ENCODE peak calls at places on chromosome 6, in four cellular contexts. One of them, this sample, is unnamed. For H3K36me3, the result is how much of the 10 kb centered on the place peaks cover.

GRCh38 chr6:167350731-167351655 is 26.1 kb downstream of the TTLL2 start:
- DNase-seq in endodermal cell: peak
- DNase-seq in ascending aorta: peak
- DNase-seq in psoas muscle: peak
- DNase-seq in this sample: peak

GRCh38 chr6:55918639-55919038 is 43.2 kb upstream of the BMP5 start:
- DNase-seq in endodermal cell: no peak
- DNase-seq in psoas muscle: no peak
- DNase-seq in ascending aorta: no peak
- DNase-seq in this sample: no peak

GRCh38 chr6:43302126-43302525 is 4.1 kb downstream of the SLC22A7 start:
- DNase-seq in psoas muscle: no peak
- DNase-seq in endodermal cell: no peak
- DNase-seq in ascending aorta: peak
- DNase-seq in this sample: no peak

GRCh38 chr6:13368716-13369115 is 40.4 kb upstream of the TBC1D7 start:
- DNase-seq in psoas muscle: no peak
- DNase-seq in ascending aorta: no peak
- DNase-seq in endodermal cell: no peak
- DNase-seq in this sample: no peak

GRCh38 chr6:5617179-5617578 is 355.9 kb downstream of the FARS2 start:
- DNase-seq in endodermal cell: no peak
- DNase-seq in ascending aorta: no peak
- DNase-seq in psoas muscle: no peak
- DNase-seq in this sample: no peak

GRCh38 chr6:150830409-150831165 is 34.9 kb upstream of the MTHFD1L start:
- DNase-seq in ascending aorta: no peak
- DNase-seq in psoas muscle: no peak
- DNase-seq in endodermal cell: no peak
- DNase-seq in this sample: no peak

GRCh38 chr6:17454316-17455005 is 61.1 kb downstream of the CAP2 start:
- DNase-seq in endodermal cell: no peak
- DNase-seq in ascending aorta: no peak
- DNase-seq in psoas muscle: no peak
- DNase-seq in this sample: no peak

GRCh38 chr6:4133941-4134838 is 1.2 kb downstream of the ECI2 start:
- DNase-seq in ascending aorta: no peak
- DNase-seq in endodermal cell: peak
- DNase-seq in psoas muscle: no peak
- DNase-seq in this sample: no peak

GRCh38 chr6:137013738-137014602 is 30.8 kb downstream of the IL20RA start:
- DNase-seq in psoas muscle: no peak
- DNase-seq in endodermal cell: no peak
- DNase-seq in ascending aorta: no peak
- DNase-seq in this sample: no peak

GRCh38 chr6:122631571-122632249 is 21.5 kb downstream of the PKIB start:
- DNase-seq in psoas muscle: no peak
- DNase-seq in ascending aorta: no peak
- DNase-seq in endodermal cell: no peak
- DNase-seq in this sample: no peak

GRCh38 chr6:760982-761955 is 68.3 kb upstream of the EXOC2 start:
- DNase-seq in ascending aorta: no peak
- DNase-seq in endodermal cell: no peak
- DNase-seq in psoas muscle: peak
- DNase-seq in this sample: no peak

GRCh38 chr6:115570326-115570725 is 490.4 kb downstream of the FRK start:
- DNase-seq in psoas muscle: no peak
- DNase-seq in ascending aorta: no peak
- DNase-seq in endodermal cell: no peak
- DNase-seq in this sample: no peak

GRCh38 chr6:147061152-147061551 is 143.1 kb upstream of the STXBP5 start:
- DNase-seq in endodermal cell: no peak
- DNase-seq in psoas muscle: no peak
- DNase-seq in ascending aorta: no peak
- DNase-seq in this sample: no peak

GRCh38 chr6:71091946-71092345 is 135.1 kb upstream of the B3GAT2 start:
- DNase-seq in ascending aorta: no peak
- DNase-seq in psoas muscle: no peak
- DNase-seq in endodermal cell: no peak
- DNase-seq in this sample: no peak

GRCh38 chr6:85674604-85675003 is 31.9 kb upstream of the SYNCRIP start:
- DNase-seq in ascending aorta: no peak
- DNase-seq in psoas muscle: no peak
- DNase-seq in endodermal cell: no peak
- DNase-seq in this sample: no peak

GRCh38 chr6:109441069-109441816 is 719 bp downstream of the SMPD2 start:
- DNase-seq in endodermal cell: peak
- DNase-seq in ascending aorta: peak
- DNase-seq in psoas muscle: peak
- DNase-seq in this sample: no peak

GRCh38 chr6:139588076-139588639 is 213.7 kb upstream of the CITED2 start:
- DNase-seq in psoas muscle: no peak
- DNase-seq in endodermal cell: no peak
- DNase-seq in ascending aorta: no peak
- DNase-seq in this sample: no peak

GRCh38 chr6:27505209-27506027 is 32.5 kb upstream of the ZNF184 start:
- DNase-seq in psoas muscle: no peak
- DNase-seq in ascending aorta: no peak
- DNase-seq in endodermal cell: peak
- DNase-seq in this sample: no peak

GRCh38 chr6:25054469-25054868 is 118.7 kb upstream of the RIPOR2 start:
- DNase-seq in ascending aorta: no peak
- DNase-seq in endodermal cell: no peak
- DNase-seq in psoas muscle: no peak
- DNase-seq in this sample: no peak

GRCh38 chr6:10556496-10557391 is 35.6 kb downstream of the GCNT2 start:
- DNase-seq in endodermal cell: peak
- DNase-seq in ascending aorta: no peak
- DNase-seq in psoas muscle: no peak
- DNase-seq in this sample: no peak

GRCh38 chr6:109428889-109429477 is 11.4 kb downstream of the PPIL6 start:
- DNase-seq in endodermal cell: no peak
- DNase-seq in ascending aorta: no peak
- DNase-seq in psoas muscle: no peak
- DNase-seq in this sample: no peak

GRCh38 chr6:42404494-42404893 is 47.2 kb downstream of the TRERF1 start:
- DNase-seq in psoas muscle: no peak
- DNase-seq in ascending aorta: no peak
- DNase-seq in endodermal cell: peak
- DNase-seq in this sample: peak

GRCh38 chr6:88914885-88915598 is 48.4 kb downstream of the RNGTT start:
- DNase-seq in endodermal cell: no peak
- DNase-seq in psoas muscle: no peak
- DNase-seq in ascending aorta: no peak
- DNase-seq in this sample: no peak

GRCh38 chr6:23073851-23074250 is 504.5 kb downstream of the HDGFL1 start:
- DNase-seq in psoas muscle: no peak
- DNase-seq in ascending aorta: no peak
- DNase-seq in endodermal cell: no peak
- DNase-seq in this sample: no peak

GRCh38 chr6:2378046-2378657 is 132.7 kb upstream of the GMDS start:
- DNase-seq in psoas muscle: no peak
- DNase-seq in endodermal cell: no peak
- DNase-seq in ascending aorta: no peak
- DNase-seq in this sample: no peak

DNA sequence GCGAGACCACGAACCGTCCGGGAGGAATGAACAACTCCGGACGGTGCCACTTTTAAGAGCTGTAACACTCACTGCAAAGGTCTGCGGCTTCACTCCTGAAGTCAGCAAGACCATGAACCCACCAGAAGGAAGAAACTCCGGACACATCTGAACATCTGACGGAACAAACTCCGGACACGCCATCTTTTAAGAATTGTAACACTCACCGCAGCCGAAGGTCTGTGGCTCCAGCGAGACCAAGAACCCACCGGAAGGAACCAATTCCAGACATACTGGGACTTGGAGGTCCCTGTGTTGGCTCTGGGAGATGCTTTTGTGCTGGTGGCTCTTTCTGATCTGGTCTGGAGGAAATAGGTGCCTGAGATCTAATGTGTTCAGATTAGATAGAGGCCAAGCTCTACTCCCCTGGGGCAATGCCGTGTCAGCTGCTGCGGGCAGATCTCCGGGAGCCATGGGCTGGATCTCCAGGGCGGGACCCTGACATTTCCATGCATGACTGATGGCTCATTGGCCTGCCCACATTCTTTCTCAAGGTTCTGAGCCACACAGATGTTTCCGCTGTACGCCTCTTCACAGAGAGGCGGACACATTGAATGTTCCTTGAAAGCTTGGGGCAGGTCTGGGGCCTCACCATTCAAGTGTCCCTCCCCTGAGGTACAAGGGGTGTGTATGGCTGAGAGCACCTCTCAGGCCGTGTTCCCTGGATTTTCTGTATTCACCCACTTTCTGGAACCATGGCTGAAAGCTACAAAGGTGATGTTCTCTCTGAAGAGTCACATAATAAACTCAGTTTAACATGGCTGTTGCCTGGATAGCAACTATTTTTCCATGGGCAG is 29.3 kb downstream of the GMPR start:
- DNase-seq in ascending aorta: no peak
- DNase-seq in endodermal cell: no peak
- DNase-seq in psoas muscle: no peak
- DNase-seq in this sample: no peak
- TF ChIP-seq CTCF in ascending aorta: no peak
- TF ChIP-seq CTCF in endodermal cell: no peak
- TF ChIP-seq CTCF in psoas muscle: no peak
- TF ChIP-seq CTCF in this sample: no peak

GRCh38 chr6:31749301-31750036 is 9.7 kb downstream of the MSH5 start:
- DNase-seq in ascending aorta: no peak
- DNase-seq in endodermal cell: no peak
- DNase-seq in psoas muscle: no peak
- DNase-seq in this sample: no peak
- H3K36me3 ChIP-seq in ascending aorta: under half
- H3K36me3 ChIP-seq in endodermal cell: under half
- H3K36me3 ChIP-seq in psoas muscle: under half
- H3K36me3 ChIP-seq in this sample: under half

GRCh38 chr6:6925391-6926164 is 182.2 kb upstream of the RREB1 start:
- DNase-seq in endodermal cell: no peak
- DNase-seq in ascending aorta: no peak
- DNase-seq in psoas muscle: peak
- DNase-seq in this sample: no peak

GRCh38 chr6:6920984-6921313 is 186.8 kb upstream of the RREB1 start:
- DNase-seq in endodermal cell: no peak
- DNase-seq in ascending aorta: no peak
- DNase-seq in psoas muscle: no peak
- DNase-seq in this sample: no peak

GRCh38 chr6:6920114-6920983 is 187.4 kb upstream of the RREB1 start:
- DNase-seq in ascending aorta: no peak
- DNase-seq in psoas muscle: no peak
- DNase-seq in endodermal cell: no peak
- DNase-seq in this sample: no peak

GRCh38 chr6:6924708-6925107 is 183.1 kb upstream of the RREB1 start:
- DNase-seq in endodermal cell: no peak
- DNase-seq in psoas muscle: peak
- DNase-seq in ascending aorta: no peak
- DNase-seq in this sample: no peak

DNA sequence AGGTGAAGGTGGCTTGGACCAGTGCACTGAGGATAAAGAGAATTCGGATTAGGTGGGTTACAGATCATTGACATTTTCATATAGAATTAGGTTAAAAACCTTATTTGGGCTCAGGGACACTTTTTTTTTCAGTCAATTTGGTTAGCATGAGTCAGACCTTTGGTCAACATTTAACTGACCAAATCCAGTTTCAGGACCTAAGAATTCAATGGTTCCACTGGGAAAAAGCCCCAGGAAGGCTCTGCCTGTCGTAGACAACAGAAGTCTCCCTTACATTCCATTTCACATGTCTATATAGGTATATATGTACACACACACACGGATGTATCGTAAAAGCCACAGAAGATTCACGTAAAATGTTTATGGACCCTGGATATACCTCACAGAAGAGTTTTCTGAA is 184.2 kb upstream of the RREB1 start:
- DNase-seq in endodermal cell: no peak
- DNase-seq in psoas muscle: no peak
- DNase-seq in ascending aorta: no peak
- DNase-seq in this sample: no peak
- TF ChIP-seq CTCF in endodermal cell: no peak
- TF ChIP-seq CTCF in psoas muscle: no peak
- TF ChIP-seq CTCF in ascending aorta: no peak
- TF ChIP-seq CTCF in this sample: no peak

DNA sequence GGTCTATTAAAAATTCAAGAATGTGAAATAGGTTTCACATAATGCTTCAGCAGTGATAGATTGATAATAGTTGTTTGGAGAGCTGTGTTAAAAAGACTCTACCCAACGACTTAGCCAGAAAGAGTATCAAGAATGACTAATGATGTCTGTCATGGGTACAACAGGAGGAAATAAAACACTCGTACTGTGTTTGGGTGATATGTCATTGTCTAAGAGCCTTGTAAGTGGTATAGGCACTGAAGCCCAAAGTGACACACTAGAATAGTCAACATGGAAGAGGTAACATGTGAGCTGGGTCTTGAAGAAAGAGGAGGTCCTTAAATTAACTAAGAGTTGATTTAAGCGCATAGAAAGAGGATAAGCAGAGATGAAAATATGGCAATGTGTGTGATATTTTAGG is 471.8 kb upstream of the MAN1A1 start:
- DNase-seq in endodermal cell: no peak
- DNase-seq in psoas muscle: no peak
- DNase-seq in ascending aorta: no peak
- DNase-seq in this sample: no peak
- H3K36me3 ChIP-seq in endodermal cell: under half
- H3K36me3 ChIP-seq in psoas muscle: under half
- H3K36me3 ChIP-seq in ascending aorta: under half
- H3K36me3 ChIP-seq in this sample: under half

GRCh38 chr6:169577974-169578373 is 123.9 kb downstream of the WDR27 start:
- DNase-seq in endodermal cell: no peak
- DNase-seq in ascending aorta: no peak
- DNase-seq in psoas muscle: no peak
- DNase-seq in this sample: no peak
- TF ChIP-seq CTCF in endodermal cell: peak
- TF ChIP-seq CTCF in ascending aorta: no peak
- TF ChIP-seq CTCF in psoas muscle: no peak
- TF ChIP-seq CTCF in this sample: no peak

This sample was measured in kidney epithelial cell.